ENCODE peak calls at places on chromosomes 5 and 9, in eight cellular contexts. D, I, C, H, N, W, G and E are unnamed samples.

GRCh38 chr5:110956280-110956912 is 115.1 kb upstream of the TSLP start:
- DNase-seq in D (no peak), I (no peak), C (no peak), H (no peak), N (no peak), W (no peak), G (no peak), E (peak)

GRCh38 chr5:111072949-111073682 is 1.6 kb downstream of the TSLP start:
- DNase-seq in D (no peak), I (no peak), C (peak), H (peak), N (peak), W (no peak), G (no peak), E (peak)

GRCh38 chr9:33289501-33289900 is 815 bp upstream of the NFX1 start:
- DNase-seq in D (no peak), I (no peak), C (peak), H (no peak), N (no peak), W (peak), G (peak), E (no peak)

GRCh38 chr5:118552731-118553360 is 435.5 kb downstream of the DTWD2 start:
- DNase-seq in D (no peak), I (no peak), C (no peak), H (no peak), N (no peak), W (no peak), G (no peak), E (no peak)

GRCh38 chr5:150789943-150790611 is 11.5 kb downstream of the SMIM3 start:
- DNase-seq in D (no peak), I (peak), C (no peak), H (peak), N (peak), W (peak), G (peak), E (no peak)

GRCh38 chr9:129407905-129408452 is 212.9 kb downstream of the C9orf50 start:
- DNase-seq in D (no peak), I (no peak), C (no peak), H (no peak), N (no peak), W (no peak), G (no peak), E (no peak)

GRCh38 chr5:74631088-74631960 is 9.2 kb downstream of the ENC1 start:
- DNase-seq in D (peak), I (no peak), C (no peak), H (no peak), N (no peak), W (peak), G (peak), E (no peak)

GRCh38 chr5:172508471-172509404 is 54.4 kb upstream of the SH3PXD2B start:
- DNase-seq in D (no peak), I (no peak), C (no peak), H (no peak), N (no peak), W (no peak), G (no peak), E (no peak)

GRCh38 chr5:121890297-121890858 is 38.7 kb downstream of the FTMT start:
- DNase-seq in D (no peak), I (no peak), C (no peak), H (no peak), N (no peak), W (no peak), G (no peak), E (no peak)

GRCh38 chr5:172952034-172952511 is 7.2 kb upstream of the RPL26L1 start:
- DNase-seq in D (no peak), I (no peak), C (no peak), H (peak), N (no peak), W (no peak), G (no peak), E (no peak)

GRCh38 chr5:177302354-177303110 is 987 bp downstream of the RAB24 start:
- DNase-seq in D (no peak), I (no peak), C (peak), H (no peak), N (no peak), W (peak), G (no peak), E (no peak)

GRCh38 chr5:159123700-159124099 is 24.0 kb upstream of the EBF1 start:
- DNase-seq in D (no peak), I (no peak), C (no peak), H (no peak), N (no peak), W (no peak), G (no peak), E (no peak)

GRCh38 chr5:156411131-156411727 is 84.3 kb downstream of the SGCD start:
- DNase-seq in D (peak), I (peak), C (no peak), H (peak), N (no peak), W (no peak), G (peak), E (no peak)

GRCh38 chr5:64900618-64901017 is 131.9 kb downstream of the CWC27 start:
- DNase-seq in D (no peak), I (no peak), C (no peak), H (no peak), N (no peak), W (peak), G (peak), E (no peak)

GRCh38 chr9:14616188-14616982 is 76.8 kb downstream of the ZDHHC21 start:
- DNase-seq in D (peak), I (peak), C (no peak), H (peak), N (peak), W (peak), G (peak), E (peak)